ENCODE peak calls at places on chromosome 4, in five cellular contexts. L is putamen; N is CD4-positive, alpha-beta T cell; H is AG08395; C is NCI-H82. B is an unnamed sample.

GRCh38 chr4:168095776-168096443 is 3.6 kb downstream of the ANXA10 start:
- DNase-seq in L (no peak), N (no peak), C (no peak), H (no peak), B (no peak)

GRCh38 chr4:94390804-94391410 is 48.3 kb upstream of the HPGDS start:
- DNase-seq in N (no peak), C (peak), L (no peak), H (peak), B (peak)

GRCh38 chr4:102825261-102826071 is 1.9 kb downstream of the UBE2D3 start:
- DNase-seq in L (peak), C (peak), H (peak), N (no peak), B (peak)

GRCh38 chr4:176959980-176960379 is 167.3 kb upstream of the VEGFC start:
- DNase-seq in H (no peak), N (no peak), C (no peak), L (no peak), B (no peak)

GRCh38 chr4:123350191-123350544 is 46.4 kb upstream of the SPRY1 start:
- DNase-seq in L (no peak), C (peak), N (no peak), H (no peak), B (peak)

GRCh38 chr4:5500165-5500564 is 208.2 kb downstream of the EVC2 start:
- DNase-seq in N (no peak), C (no peak), L (no peak), H (peak), B (peak)

GRCh38 chr4:95603393-95603792 is 54.6 kb upstream of the UNC5C start:
- DNase-seq in C (no peak), L (no peak), H (no peak), N (no peak), B (no peak)

GRCh38 chr4:18568600-18568999 is 547.0 kb upstream of the LCORL start:
- DNase-seq in N (no peak), H (no peak), C (peak), L (no peak), B (peak)

GRCh38 chr4:140103676-140104075 is 50.3 kb downstream of the MAML3 start:
- DNase-seq in N (no peak), H (peak), L (no peak), C (no peak), B (no peak)

GRCh38 chr4:157824006-157824405 is 348.8 kb downstream of the GASK1B start:
- DNase-seq in N (no peak), H (no peak), L (no peak), C (no peak), B (no peak)

GRCh38 chr4:189124149-189124758 is 816.4 kb upstream of the FRG1 start:
- DNase-seq in L (peak), C (peak), N (no peak), H (peak), B (peak)

GRCh38 chr4:129526812-129527211 is 430.9 kb downstream of the C4orf33 start:
- DNase-seq in C (peak), N (no peak), H (no peak), L (peak), B (peak)

GRCh38 chr4:112031712-112032328 is 113.4 kb upstream of the FAM241A start:
- DNase-seq in N (no peak), C (peak), H (peak), L (peak), B (peak)

GRCh38 chr4:5199142-5199541 is 147.9 kb downstream of the STK32B start:
- DNase-seq in L (no peak), N (no peak), H (no peak), C (no peak), B (no peak)

GRCh38 chr4:91064157-91064853 is 937.1 kb downstream of the CCSER1 start:
- DNase-seq in N (no peak), C (peak), H (no peak), L (no peak), B (peak)

GRCh38 chr4:152998861-152999260 is 62.7 kb downstream of the FHDC1 start:
- DNase-seq in N (no peak), C (peak), H (no peak), L (no peak), B (no peak)

GRCh38 chr4:157271166-157271869 is 50.8 kb downstream of the GRIA2 start:
- DNase-seq in L (no peak), C (no peak), H (peak), N (no peak), B (no peak)

GRCh38 chr4:1069394-1069793 is 44.0 kb downstream of the RNF212 start:
- DNase-seq in L (no peak), N (no peak), C (no peak), H (no peak), B (no peak)

GRCh38 chr4:186676531-186677158 is 47.0 kb downstream of the FAT1 start:
- DNase-seq in N (no peak), C (no peak), H (peak), L (no peak), B (peak)

GRCh38 chr4:190020790-190021717 is 6.0 kb downstream of the FRG2 start:
- DNase-seq in C (no peak), N (no peak), H (peak), L (no peak), B (no peak)

GRCh38 chr4:87243426-87244053 is 23.1 kb upstream of the KLHL8 start:
- DNase-seq in C (no peak), L (no peak), N (no peak), H (no peak), B (peak)

GRCh38 chr4:85489273-85489672 is 14.3 kb downstream of the ARHGAP24 start:
- DNase-seq in N (no peak), C (no peak), L (no peak), H (peak), B (peak)

GRCh38 chr4:166538491-166539005 is 665.5 kb downstream of the TLL1 start:
- DNase-seq in L (no peak), N (no peak), C (no peak), H (no peak), B (no peak)

GRCh38 chr4:57426779-57427395 is 316.7 kb upstream of the IGFBP7 start:
- DNase-seq in N (no peak), H (peak), L (peak), C (peak), B (peak)

GRCh38 chr4:42330291-42330690 is 67.0 kb upstream of the SHISA3 start:
- DNase-seq in L (no peak), H (no peak), N (no peak), C (no peak), B (no peak)

GRCh38 chr4:124711469-124712416 is 789 bp downstream of the ANKRD50 start:
- DNase-seq in L (peak), N (no peak), H (peak), C (peak), B (peak)

GRCh38 chr4:76579596-76580375 is 144.8 kb downstream of the SHROOM3 start:
- DNase-seq in C (peak), N (no peak), H (no peak), L (no peak), B (peak)

GRCh38 chr4:74117024-74117534 is 18.1 kb upstream of the CXCL2 start:
- DNase-seq in C (no peak), N (no peak), L (peak), H (peak), B (peak)

GRCh38 chr4:89572224-89572858 is 264.6 kb downstream of the SNCA start:
- DNase-seq in L (no peak), N (no peak), H (no peak), C (peak), B (peak)

GRCh38 chr4:7634611-7635010 is 199.9 kb upstream of the PSAPL1 start:
- DNase-seq in C (no peak), H (no peak), L (no peak), N (no peak), B (no peak)

GRCh38 chr4:169484485-169484884 is 127.9 kb downstream of the NEK1 start:
- DNase-seq in N (no peak), C (peak), L (no peak), H (no peak), B (no peak)

B was measured in DMS53.